ENCODE peak calls at places on chromosomes 5 and 9, in seven cellular contexts. B is HS-27A; T is activated CD8-positive, alpha-beta memory T cell treated with anti-CD3 and anti-CD28 coated beads, Interleukin-2, amount 10 ng/mL, durations not matched to agents 7 days and 5 days; S is ecto neural progenitor cell; K is fibroblast of mammary gland; E is HTR-8/SVneo; H is germinal center. R is an unnamed sample.

GRCh38 chr5:11892832-11893231 is 11.4 kb downstream of the CTNND2 start:
- DNase-seq in E (no peak), K (no peak), B (no peak), S (no peak), T (no peak), H (no peak), R (no peak)

GRCh38 chr5:10501554-10502075 is 59.9 kb downstream of the ROPN1L start:
- DNase-seq in T (no peak), S (no peak), K (peak), E (no peak), H (no peak), B (no peak), R (no peak)

GRCh38 chr5:24222866-24223265 is 421.9 kb downstream of the CDH10 start:
- DNase-seq in H (no peak), K (peak), S (no peak), T (no peak), E (peak), B (no peak), R (no peak)

GRCh38 chr9:132745911-132746709 is 75.8 kb downstream of the GTF3C4 start:
- DNase-seq in T (no peak), H (no peak), K (no peak), E (no peak), B (no peak), S (no peak), R (no peak)

GRCh38 chr9:5438301-5439162 is 807 bp upstream of the PLGRKT start:
- DNase-seq in T (peak), E (no peak), B (no peak), S (no peak), K (peak), H (peak), R (no peak)

GRCh38 chr9:125189011-125189360 is 617 bp downstream of the PPP6C start:
- DNase-seq in B (no peak), T (peak), S (no peak), E (no peak), H (peak), K (no peak), R (no peak)

GRCh38 chr5:10854526-10855277 is 93.7 kb upstream of the DAP start:
- DNase-seq in E (no peak), B (no peak), K (peak), T (no peak), S (no peak), H (no peak), R (no peak)

GRCh38 chr5:116130976-116131375 is 46.2 kb downstream of the COMMD10 start:
- DNase-seq in H (no peak), E (no peak), S (no peak), K (no peak), T (no peak), B (no peak), R (no peak)

GRCh38 chr9:5909999-5910398 is 19.3 kb downstream of the MLANA start:
- DNase-seq in T (no peak), K (peak), S (no peak), H (no peak), B (no peak), E (no peak), R (no peak)

GRCh38 chr5:134758176-134758503 is 439 bp upstream of the DDX46 start:
- DNase-seq in E (no peak), S (no peak), B (no peak), K (no peak), T (no peak), H (no peak), R (no peak)

GRCh38 chr9:83296123-83296522 is 233.2 kb upstream of the RASEF start:
- DNase-seq in K (no peak), S (no peak), B (no peak), E (no peak), T (no peak), H (no peak), R (no peak)

GRCh38 chr9:133737071-133737773 is 930 bp downstream of the SARDH start:
- DNase-seq in T (no peak), E (no peak), K (no peak), S (no peak), H (no peak), B (no peak), R (no peak)

GRCh38 chr5:154652746-154653417 is 102.3 kb upstream of the LARP1 start:
- DNase-seq in E (no peak), H (no peak), T (no peak), S (no peak), K (no peak), B (no peak), R (no peak)

GRCh38 chr9:129273941-129274709 is 96.1 kb upstream of the IER5L start:
- DNase-seq in S (no peak), E (no peak), H (no peak), T (peak), K (no peak), B (no peak), R (no peak)

R was measured in COLO829.